ENCODE peak calls at places on chromosomes 7 and 10, in nine cellular contexts. W is epithelial cell of esophagus, F is fibroblast of the aortic adventitia, Y is HepG2, Q is H1, E is transverse colon, L is sigmoid colon, U is GM23338, G is mammary epithelial cell. R is an unnamed sample.

GRCh38 chr7:133513608-133514007 is 260.7 kb downstream of the EXOC4 start:
- DNase-seq in W (peak), F (peak), Y (no peak), Q (no peak), E (no peak), L (no peak), U (no peak), G (no peak), R (no peak)

GRCh38 chr10:51802030-51802429 is 102.6 kb upstream of the CSTF2T start:
- DNase-seq in W (no peak), F (no peak), Y (no peak), Q (no peak), E (no peak), L (no peak), U (no peak), G (no peak), R (no peak)

GRCh38 chr7:37031571-37032257 is 307.4 kb upstream of the AOAH start:
- DNase-seq in W (peak), F (peak), Y (peak), Q (no peak), E (peak), L (peak), U (peak), G (peak), R (peak)

GRCh38 chr7:1054438-1055083 is 10.2 kb downstream of the GPR146 start:
- DNase-seq in W (no peak), F (no peak), Y (no peak), Q (no peak), E (no peak), L (peak), U (no peak), G (no peak), R (no peak)

GRCh38 chr7:101731502-101732084 is 85.8 kb upstream of the CUX1 start:
- DNase-seq in W (no peak), F (no peak), Y (no peak), Q (no peak), E (no peak), L (no peak), U (peak), G (no peak), R (no peak)

GRCh38 chr7:100745184-100745583 is 11.8 kb downstream of the ZAN start:
- DNase-seq in W (no peak), F (peak), Y (no peak), Q (no peak), E (peak), L (peak), U (peak), G (peak), R (no peak)

GRCh38 chr10:3476186-3476585 is 303.6 kb upstream of the PITRM1 start:
- DNase-seq in W (no peak), F (no peak), Y (no peak), Q (no peak), E (no peak), L (no peak), U (no peak), G (no peak), R (no peak)

GRCh38 chr10:130392031-130392430 is 255.8 kb downstream of the GLRX3 start:
- DNase-seq in W (no peak), F (no peak), Y (no peak), Q (no peak), E (no peak), L (peak), U (no peak), G (no peak), R (no peak)

GRCh38 chr10:129477051-129477450 is 10.0 kb downstream of the MGMT start:
- DNase-seq in W (no peak), F (no peak), Y (no peak), Q (no peak), E (no peak), L (no peak), U (no peak), G (no peak), R (no peak)

DNA sequence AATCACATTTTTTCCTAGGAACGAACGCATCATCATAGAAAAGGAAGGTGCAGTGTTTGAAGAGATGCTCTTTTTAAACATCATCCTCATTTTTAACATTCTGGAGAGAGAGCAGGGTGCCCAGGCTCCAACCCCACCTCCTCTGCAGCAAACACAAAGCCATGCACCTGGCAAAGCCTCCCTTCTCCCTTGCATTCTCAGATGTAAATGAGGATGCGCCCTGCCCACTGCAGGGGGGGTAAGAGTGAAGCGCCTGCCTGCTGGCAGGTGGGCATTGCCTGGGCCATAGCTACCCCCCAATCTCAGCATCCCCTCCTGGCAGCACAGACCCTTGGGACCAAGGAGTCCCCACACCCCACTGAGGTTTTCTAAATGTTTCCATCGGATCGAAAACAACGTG is 92.4 kb downstream of the PTPRN2 start:
- DNase-seq in W (no peak), F (no peak), Y (no peak), Q (no peak), E (no peak), L (no peak), U (peak), G (no peak), R (no peak)
- TF ChIP-seq CTCF in W (no peak), F (no peak), Y (no peak), Q (peak), E (no peak), L (no peak), U (peak), G (no peak), R (no peak)

GRCh38 chr7:114924066-114924712 is 2.3 kb downstream of the MDFIC start:
- DNase-seq in W (peak), F (no peak), Y (no peak), Q (no peak), E (no peak), L (no peak), U (no peak), G (no peak), R (no peak)
- H3K4me3 ChIP-seq in W (peak), F (peak), Y (no peak), Q (peak), E (peak), L (peak), U (no peak), G (no peak), R (peak)

GRCh38 chr7:16080131-16080530 is 341.2 kb downstream of the CRPPA start:
- DNase-seq in W (peak), F (no peak), Y (no peak), Q (no peak), E (no peak), L (no peak), U (no peak), G (peak), R (no peak)
- TF ChIP-seq CTCF in W (no peak), F (no peak), Y (no peak), Q (no peak), E (no peak), L (no peak), U (no peak), G (peak), R (no peak)

DNA sequence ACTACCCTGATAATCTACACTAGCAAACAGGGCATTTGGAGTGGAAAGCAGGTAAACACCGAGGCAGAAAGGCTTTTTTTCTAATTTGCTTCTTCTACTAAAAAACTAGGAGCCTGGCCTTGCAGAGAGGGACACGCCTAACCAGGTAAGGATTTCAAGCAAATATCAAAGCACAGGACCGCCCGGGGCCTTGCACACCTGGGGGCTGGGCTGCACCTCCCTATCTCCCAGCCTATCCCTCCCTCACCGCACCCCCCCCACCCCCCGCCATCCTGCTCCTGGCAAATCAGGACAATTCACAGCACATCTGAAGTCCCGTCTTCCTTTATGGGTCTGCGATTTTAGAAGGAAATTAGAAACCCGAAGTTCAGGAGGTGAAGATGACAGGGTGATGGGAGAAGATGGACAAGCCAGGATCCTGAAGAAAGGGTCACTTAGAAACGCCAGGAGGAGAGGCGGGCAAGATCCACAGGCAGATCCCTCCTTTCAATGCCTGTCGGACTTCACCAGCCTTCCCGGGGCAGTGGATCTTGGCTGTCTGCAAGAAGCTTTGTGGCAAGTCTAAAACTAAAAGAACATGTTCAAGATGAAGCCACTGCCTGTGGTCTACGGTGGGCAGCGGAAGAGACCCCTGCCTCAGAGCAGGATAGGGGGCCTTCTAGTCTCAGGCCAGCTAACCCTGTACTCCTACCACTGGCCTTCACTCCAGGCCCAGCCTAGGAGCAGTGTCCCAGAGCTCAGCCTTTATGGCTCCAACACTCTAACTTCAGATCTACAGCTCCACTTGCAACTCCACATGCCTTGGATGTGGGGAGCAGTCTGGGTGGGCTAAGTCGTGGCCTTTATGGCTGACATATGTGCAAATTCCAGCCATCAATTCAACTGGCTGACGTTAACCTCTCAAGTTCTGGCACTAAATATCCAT is 43.9 kb downstream of the TNS3 start:
- DNase-seq in W (no peak), F (no peak), Y (no peak), Q (no peak), E (no peak), L (no peak), U (peak), G (no peak), R (no peak)
- H3K4me3 ChIP-seq in W (peak), F (peak), Y (peak), Q (peak), E (peak), L (peak), U (peak), G (no peak), R (peak)

GRCh38 chr7:116404389-116404788 is 95.1 kb upstream of the CAV2 start:
- DNase-seq in W (no peak), F (no peak), Y (no peak), Q (no peak), E (no peak), L (no peak), U (no peak), G (no peak), R (no peak)

GRCh38 chr7:116408166-116408565 is 91.4 kb upstream of the CAV2 start:
- DNase-seq in W (no peak), F (no peak), Y (no peak), Q (no peak), E (no peak), L (no peak), U (no peak), G (no peak), R (no peak)

GRCh38 chr7:116403265-116403664 is 96.3 kb upstream of the CAV2 start:
- DNase-seq in W (peak), F (peak), Y (no peak), Q (no peak), E (no peak), L (no peak), U (no peak), G (no peak), R (peak)

GRCh38 chr7:116407165-116407564 is 92.4 kb upstream of the CAV2 start:
- DNase-seq in W (no peak), F (no peak), Y (no peak), Q (no peak), E (no peak), L (no peak), U (no peak), G (no peak), R (no peak)

DNA sequence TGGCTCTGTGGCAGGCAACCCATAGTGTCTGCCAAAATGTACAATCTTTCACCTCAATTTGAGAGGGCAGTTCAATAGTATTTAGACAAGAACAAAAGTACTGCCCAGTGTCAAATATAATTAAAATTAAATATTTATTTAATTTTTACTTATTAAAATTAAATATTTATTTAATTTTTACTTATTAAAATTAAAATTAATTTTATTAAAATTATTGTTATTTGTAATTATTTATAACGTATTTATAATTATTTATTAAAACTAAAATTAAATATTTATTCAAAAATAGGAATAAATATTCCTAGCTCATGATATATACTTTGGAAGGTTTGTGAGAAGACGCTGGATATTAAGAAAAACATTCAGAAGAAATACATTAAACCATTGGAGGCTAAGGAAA is 93.7 kb upstream of the CAV2 start:
- DNase-seq in W (no peak), F (no peak), Y (no peak), Q (no peak), E (no peak), L (no peak), U (no peak), G (no peak), R (no peak)
- TF ChIP-seq CTCF in W (no peak), F (no peak), Y (no peak), Q (no peak), E (no peak), L (no peak), U (no peak), G (no peak), R (no peak)